ENCODE peak calls at places on chromosomes 16 and 17, in six cellular contexts. J, E, I, K, A and O are unnamed samples.

GRCh38 chr17:35617505-35617904 is 30.4 kb downstream of the AP2B1 start:
- DNase-seq in A (no peak), I (peak; percentile 5), K (no peak), J (no peak), E (no peak), O (no peak)

GRCh38 chr17:62996221-62996620 is 30.2 kb downstream of the TANC2 start:
- DNase-seq in A (no peak), K (no peak), E (no peak), J (no peak), I (no peak), O (peak; percentile 38)

GRCh38 chr16:89958068-89958467 is 9.5 kb downstream of the DEF8 start:
- DNase-seq in J (peak; percentile 38), A (no peak), I (peak; percentile 24), K (peak; percentile 32), E (peak; percentile 82), O (peak; percentile 80)

GRCh38 chr17:79949646-79950292 is 85.9 kb downstream of the TBC1D16 start:
- DNase-seq in A (no peak), I (no peak), E (no peak), K (no peak), J (no peak), O (peak; percentile 65)

GRCh38 chr17:32277284-32277683 is 11.7 kb downstream of the RHBDL3 start:
- DNase-seq in I (peak; percentile 62), A (no peak), J (no peak), E (no peak), K (no peak), O (peak; percentile 62)

GRCh38 chr17:82440377-82440981 is 10.1 kb downstream of the CYBC1 start:
- DNase-seq in J (no peak), E (peak; percentile 49), I (no peak), K (no peak), A (no peak), O (peak; percentile 65)

GRCh38 chr16:5447734-5448133 is 350.1 kb upstream of the EEF2KMT start:
- DNase-seq in I (no peak), E (peak; percentile 47), A (no peak), J (no peak), K (no peak), O (peak; percentile 10)

GRCh38 chr16:48583075-48584065 is 26.6 kb downstream of the N4BP1 start:
- DNase-seq in K (no peak), J (no peak), E (no peak), A (no peak), I (no peak), O (no peak)

GRCh38 chr16:30995927-30996323 is 10.9 kb downstream of the HSD3B7 start:
- DNase-seq in E (no peak), A (no peak), J (no peak), K (no peak), I (no peak), O (no peak)

GRCh38 chr17:17876959-17877547 is 40.3 kb upstream of the SREBF1 start:
- DNase-seq in E (no peak), A (no peak), I (peak; percentile 83), J (no peak), K (peak; percentile 67), O (no peak)

GRCh38 chr16:149024-149675 is 3.3 kb upstream of the HBZ start:
- DNase-seq in A (no peak), K (no peak), I (no peak), J (no peak), E (no peak), O (no peak)

GRCh38 chr16:30874244-30874820 is 19.5 kb downstream of the BCL7C start:
- DNase-seq in J (no peak), E (no peak), I (no peak), K (no peak), A (no peak), O (no peak)

GRCh38 chr16:88439706-88440105 is 13.4 kb upstream of the ZFPM1 start:
- DNase-seq in E (no peak), I (no peak), A (no peak), J (no peak), K (no peak), O (no peak)

GRCh38 chr17:59464246-59464645 is 101.2 kb upstream of the DHX40 start:
- DNase-seq in I (no peak), E (no peak), K (no peak), A (no peak), J (no peak), O (no peak)

GRCh38 chr17:45326566-45326965 is 9.7 kb upstream of the MAP3K14 start:
- DNase-seq in J (no peak), E (peak; percentile 58), I (no peak), A (peak; percentile 50), K (no peak), O (no peak)

GRCh38 chr17:61135782-61136181 is 263.9 kb upstream of the TBX2 start:
- DNase-seq in E (no peak), K (no peak), I (no peak), J (no peak), A (no peak), O (no peak)

GRCh38 chr16:19698480-19699465 is 19.3 kb downstream of the KNOP1 start:
- DNase-seq in E (peak; percentile 27), I (peak; percentile 48), A (no peak), K (no peak), J (no peak), O (no peak)

GRCh38 chr17:46154151-46154816 is 38.9 kb downstream of the KANSL1 start:
- DNase-seq in I (no peak), J (no peak), E (no peak), K (no peak), A (no peak), O (peak; percentile 49)

GRCh38 chr17:3885271-3885670 is 7.6 kb downstream of the CAMKK1 start:
- DNase-seq in J (no peak), K (no peak), A (no peak), E (no peak), I (peak; percentile 60), O (no peak)

GRCh38 chr16:12252616-12253015 is 276.1 kb downstream of the SNX29 start:
- DNase-seq in A (no peak), I (no peak), J (no peak), E (no peak), K (no peak), O (no peak)

GRCh38 chr16:34743115-34743514 is 1283.7 kb downstream of the TP53TG3F start:
- DNase-seq in J (no peak), E (no peak), I (no peak), K (no peak), A (no peak), O (no peak)

GRCh38 chr17:48262982-48263586 is 155.5 kb downstream of the SNX11 start:
- DNase-seq in J (peak; percentile 35), I (peak; percentile 22), E (no peak), K (no peak), A (no peak), O (peak; percentile 6)

GRCh38 chr17:29124135-29124930 is 55.9 kb downstream of the MYO18A start:
- DNase-seq in A (no peak), E (peak; percentile 86), I (peak; percentile 88), K (no peak), J (peak; percentile 67), O (peak; percentile 88)

GRCh38 chr17:71251276-71251675 is 869.5 kb upstream of the SOX9 start:
- DNase-seq in E (no peak), K (no peak), J (no peak), A (no peak), I (no peak), O (no peak)

GRCh38 chr16:16861546-16861945 is 482.6 kb downstream of the NPIPA7 start:
- DNase-seq in K (no peak), I (peak; percentile 27), A (peak; percentile 6), J (peak; percentile 73), E (peak; percentile 77), O (peak; percentile 49)

GRCh38 chr16:2675714-2676113 is 6.6 kb upstream of the KCTD5 start:
- DNase-seq in E (no peak), J (no peak), I (no peak), A (no peak), K (no peak), O (peak; percentile 23)

GRCh38 chr16:2675021-2675420 is 7.3 kb upstream of the KCTD5 start:
- DNase-seq in A (no peak), J (no peak), E (no peak), I (no peak), K (no peak), O (no peak)

GRCh38 chr16:2673066-2673999 is 9.0 kb upstream of the KCTD5 start:
- DNase-seq in E (peak; percentile 98), I (peak; percentile 97), J (peak; percentile 97), A (peak; percentile 93), K (peak; percentile 94), O (peak; percentile 95)

DNA sequence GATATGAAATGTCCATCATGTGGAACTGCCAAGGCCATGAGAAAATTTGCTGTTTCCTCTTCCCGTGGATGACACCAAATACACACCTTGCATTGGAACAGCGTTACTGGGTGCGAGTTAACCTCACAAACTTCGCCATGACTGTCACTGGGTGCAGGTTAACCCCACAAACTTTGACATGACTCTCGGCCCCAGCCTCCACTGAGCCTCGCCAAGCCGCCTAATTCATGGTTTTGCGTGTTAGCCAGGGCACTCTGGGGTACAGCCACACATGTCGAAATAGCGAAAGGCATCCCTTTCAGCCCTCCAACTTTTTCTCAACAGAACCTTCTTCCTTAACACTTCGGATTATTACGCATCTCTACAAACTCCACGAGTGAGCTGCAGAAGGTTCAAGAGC is 10.6 kb upstream of the KCTD5 start:
- DNase-seq in K (no peak), A (no peak), E (no peak), J (no peak), I (no peak), O (no peak)
- H3K4me3 ChIP-seq in K (no peak overlapping the region), A (peak overlapping the region; percentile 60), E (peak overlapping the region; percentile 69), J (no peak overlapping the region), I (peak overlapping the region; percentile 48), O (peak overlapping the region; percentile 62)

GRCh38 chr16:85988723-85989313 is 89.9 kb downstream of the IRF8 start:
- DNase-seq in A (peak; percentile 86), K (no peak), J (peak; percentile 86), E (no peak), I (no peak), O (no peak)
- H3K4me3 ChIP-seq in A (peak overlapping the region; percentile 26), K (no peak overlapping the region), J (peak overlapping the region; percentile 35), E (no peak overlapping the region), I (no peak overlapping the region), O (no peak overlapping the region)

GRCh38 chr17:75909812-75910274 is 5.2 kb upstream of the MRPL38 start:
- DNase-seq in J (no peak), E (no peak), K (no peak), I (peak; percentile 28), A (no peak), O (no peak)
- H3K4me3 ChIP-seq in J (no peak overlapping the region), E (no peak overlapping the region), K (no peak overlapping the region), I (no peak overlapping the region), A (no peak overlapping the region), O (no peak overlapping the region)

DNA sequence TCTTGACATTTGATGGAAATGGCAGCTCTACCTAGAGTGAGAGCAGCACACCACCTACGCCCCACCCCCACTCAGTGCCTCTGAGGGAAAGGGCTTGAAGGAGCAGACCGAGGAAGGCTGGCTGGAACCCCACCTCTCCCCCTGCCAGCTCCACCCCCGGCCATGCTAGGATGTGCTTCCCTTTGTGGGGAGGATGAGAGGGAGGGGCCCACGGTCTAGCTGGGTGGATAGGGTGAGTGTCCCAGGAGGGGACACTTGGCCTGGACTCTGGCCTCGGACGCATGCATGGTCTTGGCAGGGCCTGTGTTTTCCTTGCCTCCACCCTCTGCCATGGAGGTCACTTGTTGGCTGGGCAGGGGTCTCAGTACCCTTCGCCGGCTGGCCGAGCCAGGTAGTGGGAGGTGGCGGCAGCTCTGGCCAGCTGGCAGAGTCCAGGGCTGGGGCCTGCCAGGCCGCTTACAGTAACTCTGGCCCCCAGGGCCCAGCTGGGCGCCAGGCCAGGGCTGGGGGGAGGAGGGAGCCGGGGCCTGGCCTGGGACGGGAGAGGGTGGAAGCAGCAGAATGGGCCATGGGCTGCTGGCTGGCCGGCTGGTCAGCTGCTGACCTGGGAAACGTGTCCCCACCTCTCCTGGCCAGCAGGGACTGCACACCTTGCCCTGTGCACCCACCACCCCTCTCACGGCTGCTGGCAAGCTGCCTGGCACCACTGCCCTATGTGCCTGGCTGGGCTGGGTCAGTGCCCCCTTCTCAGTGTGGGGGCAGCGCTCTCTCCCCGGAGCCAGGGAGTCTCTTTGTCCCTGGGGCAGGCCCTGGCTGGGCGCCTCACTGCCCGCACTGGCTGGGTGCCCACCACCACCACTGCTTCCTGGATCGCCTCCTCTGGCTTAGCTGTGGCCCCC is 23.0 kb downstream of the RARA start:
- DNase-seq in K (peak; percentile 92), I (peak; percentile 97), A (no peak), J (no peak), E (no peak), O (no peak)
- H3K4me3 ChIP-seq in K (no peak overlapping the region), I (no peak overlapping the region), A (no peak overlapping the region), J (no peak overlapping the region), E (no peak overlapping the region), O (no peak overlapping the region)